ENCODE peak calls at places on chromosomes 2 and 18, in six cellular contexts. F is fibroblast of mammary gland, G is colonic mucosa, Z is sigmoid colon, P is fibroblast of pulmonary artery, J is GM12878. M is an unnamed sample.

GRCh38 chr18:46536215-46536874 is 120.7 kb downstream of the LOXHD1 start:
- DNase-seq in F (peak; percentile 17), Z (no peak), G (no peak), P (no peak), J (no peak), M (no peak)

GRCh38 chr18:79380816-79381806 is 14.6 kb upstream of the NFATC1 start:
- DNase-seq in P (peak; percentile 60), Z (peak; percentile 84), F (peak; percentile 41), J (no peak), G (peak; percentile 72), M (no peak)

GRCh38 chr2:236085647-236086046 is 82.5 kb downstream of the GBX2 start:
- DNase-seq in P (no peak), G (no peak), J (no peak), F (no peak), Z (no peak), M (no peak)

GRCh38 chr2:113053666-113054435 is 1.2 kb upstream of the IL36B start:
- DNase-seq in F (no peak), J (no peak), P (no peak), G (peak; percentile 4), Z (no peak), M (no peak)

GRCh38 chr18:32389868-32390267 is 80.8 kb downstream of the GAREM1 start:
- DNase-seq in G (peak; percentile 31), Z (no peak), J (no peak), P (no peak), F (no peak), M (no peak)

GRCh38 chr18:46213295-46213694 is 109.1 kb downstream of the HAUS1 start:
- DNase-seq in Z (no peak), P (peak; percentile 36), G (no peak), F (peak; percentile 9), J (no peak), M (no peak)

GRCh38 chr2:37180640-37181039 is 7.8 kb downstream of the SULT6B1 start:
- DNase-seq in Z (no peak), G (no peak), J (no peak), P (no peak), F (no peak), M (no peak)

GRCh38 chr2:216690451-216691209 is 4.7 kb downstream of the IGFBP5 start:
- DNase-seq in F (peak; percentile 30), J (no peak), G (no peak), P (peak; percentile 51), Z (peak; percentile 93), M (no peak)

GRCh38 chr2:186125156-186125555 is 360.9 kb upstream of the ZC3H15 start:
- DNase-seq in G (no peak), F (no peak), P (peak; percentile 3), J (no peak), Z (no peak), M (no peak)

GRCh38 chr2:109033171-109033570 is 44.2 kb upstream of the EDAR start:
- DNase-seq in G (no peak), F (no peak), Z (no peak), J (no peak), P (no peak), M (no peak)

GRCh38 chr2:106997204-106997603 is 111.2 kb upstream of the ST6GAL2 start:
- DNase-seq in J (no peak), P (no peak), Z (no peak), F (no peak), G (no peak), M (no peak)

GRCh38 chr2:98608962-98609604 is 694 bp downstream of the UNC50 start:
- DNase-seq in G (no peak), J (no peak), F (peak; percentile 63), P (peak; percentile 52), Z (no peak), M (no peak)

GRCh38 chr2:216688731-216689360 is 6.5 kb downstream of the IGFBP5 start:
- DNase-seq in G (no peak), J (no peak), P (no peak), Z (peak; percentile 92), F (no peak), M (no peak)

GRCh38 chr2:212649646-212650045 is 111.0 kb upstream of the ERBB4 start:
- DNase-seq in G (no peak), F (no peak), Z (no peak), J (no peak), P (no peak), M (peak; percentile 6)

GRCh38 chr2:195683174-195683573 is 26.1 kb downstream of the SLC39A10 start:
- DNase-seq in J (no peak), G (no peak), P (no peak), F (peak; percentile 48), Z (no peak), M (no peak)

GRCh38 chr2:106825161-106825560 is 60.8 kb downstream of the ST6GAL2 start:
- DNase-seq in P (no peak), F (no peak), J (no peak), G (no peak), Z (no peak), M (no peak)

GRCh38 chr2:202750778-202751427 is 116.1 kb downstream of the FAM117B start:
- DNase-seq in J (no peak), F (no peak), G (no peak), P (peak; percentile 3), Z (no peak), M (no peak)

DNA sequence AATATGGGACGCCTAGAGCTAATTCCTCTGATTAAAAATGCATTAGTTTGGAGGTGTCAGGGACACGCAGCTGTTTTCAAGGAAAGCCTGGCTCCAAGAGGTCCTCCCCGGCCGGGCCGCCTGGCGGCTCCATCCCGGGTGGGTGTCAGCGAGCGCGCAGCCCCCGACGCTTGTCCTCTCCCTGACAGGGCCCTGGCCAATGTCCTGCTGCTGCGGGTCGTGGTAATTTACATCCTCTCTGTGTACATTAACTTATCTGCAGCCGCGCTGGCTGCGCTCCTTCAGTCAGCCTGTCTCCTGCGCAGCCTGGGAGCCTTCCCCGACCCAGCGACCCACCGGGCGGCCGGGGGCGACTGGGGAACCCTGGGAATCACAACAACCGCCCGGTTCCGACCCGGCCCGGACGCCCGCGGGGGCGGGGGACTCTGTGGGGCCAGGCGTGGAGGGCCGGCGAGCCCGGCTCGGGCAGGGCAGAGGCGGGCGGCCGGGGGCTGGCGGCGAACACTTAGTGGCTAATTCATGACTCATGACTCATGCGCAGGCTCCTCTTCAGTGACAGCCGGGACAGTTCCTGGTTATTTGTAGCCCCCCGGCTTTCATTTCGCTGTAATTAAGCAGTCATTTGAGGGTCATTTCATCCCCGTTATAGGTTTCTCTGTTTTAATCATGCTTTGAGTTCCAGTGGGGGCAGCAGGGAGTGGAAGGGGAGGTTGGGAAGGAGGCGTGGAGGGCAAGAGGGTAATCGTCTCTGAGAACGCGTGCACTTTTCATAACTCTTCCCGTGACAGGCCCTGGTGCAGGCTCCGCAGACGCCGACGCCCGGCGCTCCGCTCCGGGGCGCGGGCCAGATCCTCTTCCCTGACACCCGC is 141.9 kb upstream of the CTAGE1 start:
- DNase-seq in G (peak; percentile 54), F (peak; percentile 71), P (peak; percentile 79), J (no peak), Z (peak; percentile 73), M (no peak)
- TF ChIP-seq CTCF in G (peak; percentile 14), F (peak; percentile 30), P (peak; percentile 33), J (no peak), Z (peak; percentile 6), M (no peak)

GRCh38 chr2:130756721-130757195 is 1.4 kb downstream of the AMER3 start:
- DNase-seq in P (no peak), Z (no peak), F (no peak), G (no peak), J (no peak), M (no peak)
- H3K4me3 ChIP-seq in P (no peak overlapping the region), Z (no peak overlapping the region), F (no peak overlapping the region), G (no peak overlapping the region), J (no peak overlapping the region), M (no peak overlapping the region)

GRCh38 chr2:86240251-86240650 is 41.0 kb downstream of the MRPL35 start:
- DNase-seq in J (no peak), G (no peak), F (no peak), P (no peak), Z (no peak), M (no peak)

GRCh38 chr2:86241611-86242010 is 42.4 kb downstream of the MRPL35 start:
- DNase-seq in F (no peak), J (no peak), G (no peak), P (no peak), Z (peak; percentile 21), M (no peak)

GRCh38 chr2:86239745-86240144 is 40.5 kb downstream of the MRPL35 start:
- DNase-seq in J (no peak), F (no peak), P (no peak), G (no peak), Z (no peak), M (no peak)

GRCh38 chr2:86243272-86243671 is 44.0 kb downstream of the MRPL35 start:
- DNase-seq in J (no peak), P (no peak), Z (peak; percentile 13), G (no peak), F (no peak), M (no peak)

DNA sequence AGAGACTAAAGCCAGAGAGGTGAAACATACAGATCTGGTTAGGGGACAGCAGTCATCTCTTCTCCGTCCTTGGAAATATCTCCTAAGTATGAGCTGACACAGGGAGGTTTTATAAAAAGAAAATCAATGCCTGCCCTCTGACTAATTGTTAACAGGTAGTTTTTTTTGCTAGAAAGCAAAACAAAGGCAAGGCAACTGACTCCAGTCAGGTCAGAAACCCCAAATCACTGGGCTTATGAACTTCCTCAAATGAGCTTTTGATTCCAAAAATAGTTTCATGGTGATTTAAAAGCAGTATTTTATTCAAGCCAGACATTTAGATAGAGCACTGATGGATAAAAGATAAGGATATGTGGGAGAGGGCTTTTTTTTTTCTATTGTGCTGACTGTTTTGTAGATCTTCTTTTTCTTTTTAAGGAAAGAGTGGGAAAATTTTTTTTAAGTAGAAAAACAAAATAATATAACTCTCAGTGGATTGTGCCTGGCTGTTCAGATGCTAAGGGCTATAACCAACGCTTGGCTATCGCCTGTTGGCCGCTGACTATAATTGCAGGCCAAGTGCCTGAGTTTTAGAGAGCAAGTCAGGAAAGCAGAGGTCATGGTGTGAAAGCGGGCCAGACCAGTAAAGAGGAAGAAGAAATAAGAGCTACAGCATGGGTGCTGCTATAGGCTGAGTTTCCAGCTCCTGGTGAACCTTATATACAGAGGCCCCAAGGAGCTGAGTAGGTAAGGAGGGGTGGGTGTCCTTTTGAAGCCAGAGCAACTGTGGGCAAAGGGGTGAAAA is 44.9 kb downstream of the MRPL35 start:
- DNase-seq in Z (peak; percentile 50), P (no peak), J (no peak), F (no peak), G (no peak), M (no peak)
- TF ChIP-seq CTCF in Z (no peak), P (no peak), J (peak; percentile 42), F (peak; percentile 3), G (no peak), M (no peak)

DNA sequence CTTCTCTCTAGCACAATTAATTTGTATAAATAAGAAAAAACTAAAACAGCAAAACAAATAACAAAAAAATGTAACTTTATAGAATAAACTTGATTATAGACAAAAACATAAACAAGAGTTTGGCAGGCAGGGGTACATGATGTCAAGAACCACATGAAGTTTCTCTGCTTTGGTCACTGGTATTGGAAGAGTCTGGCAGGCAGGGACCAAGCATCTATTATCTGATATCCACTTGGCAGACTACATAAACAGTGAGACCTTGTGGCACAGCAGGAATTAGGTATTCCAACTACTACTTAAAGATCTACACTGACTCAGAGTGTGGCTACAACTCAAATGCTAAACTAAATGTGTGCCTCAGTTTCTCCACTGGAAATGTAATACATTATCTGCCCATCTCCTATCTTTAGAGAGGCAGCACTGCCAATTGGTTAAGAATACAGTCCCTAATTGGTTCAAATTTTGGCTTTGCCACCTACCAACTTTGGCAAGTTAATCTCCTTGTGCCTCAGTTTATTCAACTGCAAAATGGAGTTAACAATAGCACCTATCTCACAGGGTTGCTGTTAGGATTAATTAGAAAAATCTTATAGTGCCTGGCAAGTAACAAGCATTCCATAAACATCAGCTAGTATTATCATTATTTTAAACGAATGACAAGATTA is 2.7 kb downstream of the MAP4K3 start:
- DNase-seq in G (no peak), J (no peak), Z (no peak), P (no peak), F (no peak), M (no peak)
- H3K4me3 ChIP-seq in G (no peak overlapping the region), J (no peak overlapping the region), Z (peak overlapping the region; percentile 94), P (peak overlapping the region; percentile 93), F (no peak overlapping the region), M (no peak overlapping the region)

GRCh38 chr2:234483568-234484251 is 13.2 kb downstream of the ARL4C start:
- DNase-seq in J (peak; percentile 40), G (peak; percentile 25), Z (peak; percentile 62), P (no peak), F (no peak), M (no peak)
- TF ChIP-seq CTCF in J (peak; percentile 38), G (no peak), Z (no peak), P (no peak), F (peak; percentile 11), M (no peak)

M was measured in LNCaP clone FGC.